ENCODE peak calls at places on chromosomes 1 and 21, in five cellular contexts. One of them, this sample, is unnamed. For H3K4me1, the result is how much of the 10 kb centered on the place peaks cover.

GRCh38 chr1:171032822-171033702 is 57.6 kb upstream of the FMO3 start:
- DNase-seq in vagina: no peak
- DNase-seq in Panc1: no peak
- DNase-seq in HCT116: no peak
- DNase-seq in endothelial cell of umbilical vein: no peak
- DNase-seq in this sample: no peak

GRCh38 chr1:41573803-41574713 is 89.6 kb upstream of the EDN2 start:
- DNase-seq in vagina: no peak
- DNase-seq in Panc1: peak
- DNase-seq in HCT116: peak
- DNase-seq in endothelial cell of umbilical vein: peak
- DNase-seq in this sample: peak

GRCh38 chr1:207838156-207839082 is 72.5 kb downstream of the CD34 start:
- DNase-seq in vagina: no peak
- DNase-seq in Panc1: no peak
- DNase-seq in HCT116: no peak
- DNase-seq in endothelial cell of umbilical vein: no peak
- DNase-seq in this sample: peak

GRCh38 chr1:85328713-85329376 is 52.4 kb upstream of the BCL10 start:
- DNase-seq in vagina: no peak
- DNase-seq in Panc1: peak
- DNase-seq in HCT116: peak
- DNase-seq in endothelial cell of umbilical vein: peak
- DNase-seq in this sample: no peak

GRCh38 chr21:42527489-42528158 is 14.0 kb downstream of the SLC37A1 start:
- DNase-seq in vagina: no peak
- DNase-seq in Panc1: no peak
- DNase-seq in HCT116: no peak
- DNase-seq in endothelial cell of umbilical vein: no peak
- DNase-seq in this sample: no peak

GRCh38 chr1:179761296-179761695 is 18.2 kb downstream of the FAM163A start:
- DNase-seq in vagina: no peak
- DNase-seq in Panc1: no peak
- DNase-seq in HCT116: no peak
- DNase-seq in endothelial cell of umbilical vein: no peak
- DNase-seq in this sample: no peak

GRCh38 chr1:19013826-19014548 is 57.5 kb upstream of the IFFO2 start:
- DNase-seq in vagina: peak
- DNase-seq in Panc1: no peak
- DNase-seq in HCT116: no peak
- DNase-seq in endothelial cell of umbilical vein: no peak
- DNase-seq in this sample: no peak

GRCh38 chr1:9235123-9235513 is 544 bp downstream of the H6PD start:
- DNase-seq in vagina: no peak
- DNase-seq in Panc1: no peak
- DNase-seq in HCT116: no peak
- DNase-seq in endothelial cell of umbilical vein: peak
- DNase-seq in this sample: no peak

GRCh38 chr21:34085129-34085528 is 11.8 kb downstream of the MRPS6 start:
- DNase-seq in vagina: no peak
- DNase-seq in Panc1: no peak
- DNase-seq in HCT116: no peak
- DNase-seq in endothelial cell of umbilical vein: no peak
- DNase-seq in this sample: no peak
- H3K4me1 ChIP-seq in vagina: under half
- H3K4me1 ChIP-seq in Panc1: half or more
- H3K4me1 ChIP-seq in HCT116: under half
- H3K4me1 ChIP-seq in endothelial cell of umbilical vein: under half
- H3K4me1 ChIP-seq in this sample: under half

DNA sequence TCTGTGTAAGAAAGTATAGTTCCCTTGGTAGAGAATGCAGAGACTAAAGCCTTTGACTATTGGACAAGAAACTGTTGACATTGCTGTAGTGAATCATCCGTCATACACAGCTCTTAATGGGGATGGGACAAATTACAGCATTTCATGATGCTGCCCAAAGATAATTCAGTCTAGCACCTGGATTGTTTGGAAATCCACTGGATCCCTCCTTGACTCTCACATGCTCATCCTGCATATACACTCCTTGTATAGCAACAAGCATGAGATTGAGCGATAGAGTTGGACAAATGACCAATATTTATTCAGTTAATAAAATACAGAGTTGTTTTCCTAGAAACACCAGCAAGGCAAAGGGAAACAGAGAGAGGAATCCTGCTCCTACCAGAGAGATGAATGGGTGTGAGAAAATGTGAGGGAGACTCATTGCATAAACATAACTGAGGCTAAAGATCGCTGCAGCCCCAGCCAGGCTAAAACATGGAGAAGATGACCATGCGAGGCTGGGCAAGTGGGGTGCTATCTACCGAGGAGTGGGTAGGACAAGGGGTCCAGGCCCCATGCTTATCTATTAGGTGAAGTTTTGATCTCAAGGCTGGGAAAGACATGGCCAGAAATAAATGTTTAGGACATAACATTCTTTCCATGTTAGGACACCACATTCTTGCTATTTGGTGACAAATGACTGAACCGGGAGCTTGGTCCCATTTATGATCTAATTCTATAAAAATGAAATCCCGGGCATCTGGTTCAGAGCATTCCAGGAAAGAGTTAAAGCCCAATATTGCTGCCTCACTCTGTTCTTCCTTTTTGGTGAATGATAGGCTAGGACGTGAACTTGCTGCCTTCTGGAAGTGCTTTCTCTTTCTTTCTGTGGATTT is 153.2 kb downstream of the TGFB2 start:
- DNase-seq in vagina: no peak
- DNase-seq in Panc1: peak
- DNase-seq in HCT116: no peak
- DNase-seq in endothelial cell of umbilical vein: peak
- DNase-seq in this sample: no peak
- TF ChIP-seq POLR2AphosphoS5 in vagina: no peak
- TF ChIP-seq POLR2AphosphoS5 in Panc1: no peak
- TF ChIP-seq POLR2AphosphoS5 in HCT116: no peak
- TF ChIP-seq POLR2AphosphoS5 in endothelial cell of umbilical vein: no peak
- TF ChIP-seq POLR2AphosphoS5 in this sample: no peak

GRCh38 chr21:35231115-35231514 is 182.0 kb upstream of the RUNX1 start:
- DNase-seq in vagina: no peak
- DNase-seq in Panc1: no peak
- DNase-seq in HCT116: no peak
- DNase-seq in endothelial cell of umbilical vein: peak
- DNase-seq in this sample: no peak
- H3K4me1 ChIP-seq in vagina: under half
- H3K4me1 ChIP-seq in Panc1: under half
- H3K4me1 ChIP-seq in HCT116: under half
- H3K4me1 ChIP-seq in endothelial cell of umbilical vein: under half
- H3K4me1 ChIP-seq in this sample: under half

GRCh38 chr1:223023863-223024262 is 119.2 kb downstream of the TLR5 start:
- DNase-seq in vagina: no peak
- DNase-seq in Panc1: no peak
- DNase-seq in HCT116: no peak
- DNase-seq in endothelial cell of umbilical vein: no peak
- DNase-seq in this sample: no peak
- TF ChIP-seq POLR2AphosphoS5 in vagina: no peak
- TF ChIP-seq POLR2AphosphoS5 in Panc1: no peak
- TF ChIP-seq POLR2AphosphoS5 in HCT116: no peak
- TF ChIP-seq POLR2AphosphoS5 in endothelial cell of umbilical vein: no peak
- TF ChIP-seq POLR2AphosphoS5 in this sample: no peak

This sample was measured in sigmoid colon.